ENCODE peak calls at places on chromosomes 11 and 22, in five cellular contexts. W is cardiac muscle cell; B is heart left ventricle; V is GM23338; J is CD8-positive, alpha-beta T cell. T is an unnamed sample.

GRCh38 chr11:87143663-87144062 is 105.9 kb downstream of the TMEM135 start:
- DNase-seq in W (no peak), B (no peak), V (no peak), J (no peak), T (no peak)

GRCh38 chr22:50498322-50498861 is 9.1 kb downstream of the LMF2 start:
- DNase-seq in W (peak; percentile 70), B (no peak), V (peak; percentile 91), J (peak; percentile 61), T (peak; percentile 74)

GRCh38 chr22:37534445-37534844 is 15.2 kb upstream of the CARD10 start:
- DNase-seq in W (no peak), B (no peak), V (no peak), J (no peak), T (no peak)

GRCh38 chr11:10561043-10561818 is 7.2 kb downstream of the LYVE1 start:
- DNase-seq in W (no peak), B (no peak), V (no peak), J (no peak), T (no peak)

GRCh38 chr22:21816472-21816786 is 51.0 kb downstream of the MAPK1 start:
- DNase-seq in W (no peak), B (no peak), V (no peak), J (no peak), T (no peak)

GRCh38 chr22:42932857-42933782 is 76.0 kb upstream of the ARFGAP3 start:
- DNase-seq in W (no peak), B (no peak), V (no peak), J (no peak), T (peak; percentile 79)

GRCh38 chr11:2860636-2861035 is 24.9 kb downstream of the CDKN1C start:
- DNase-seq in W (peak; percentile 43), B (no peak), V (no peak), J (no peak), T (peak; percentile 26)

GRCh38 chr11:122159173-122159701 is 43.2 kb upstream of the BLID start:
- DNase-seq in W (peak; percentile 85), B (no peak), V (peak; percentile 26), J (no peak), T (no peak)

GRCh38 chr22:26127126-26127525 is 42.1 kb upstream of the SEZ6L start:
- DNase-seq in W (no peak), B (no peak), V (no peak), J (no peak), T (no peak)

GRCh38 chr11:94655291-94655690 is 88.1 kb downstream of the PIWIL4 start:
- DNase-seq in W (no peak), B (no peak), V (no peak), J (no peak), T (no peak)

GRCh38 chr11:114847599-114847998 is 169.3 kb downstream of the NXPE2 start:
- DNase-seq in W (no peak), B (no peak), V (peak; percentile 27), J (no peak), T (no peak)

GRCh38 chr11:26931248-26931631 is 62.7 kb upstream of the FIBIN start:
- DNase-seq in W (no peak), B (peak; percentile 54), V (no peak), J (no peak), T (no peak)

GRCh38 chr11:123561046-123561781 is 93.2 kb downstream of the SCN3B start:
- DNase-seq in W (peak; percentile 56), B (no peak), V (peak; percentile 65), J (no peak), T (no peak)

GRCh38 chr22:37334859-37335818 is 52.8 kb downstream of the CYTH4 start:
- DNase-seq in W (peak; percentile 28), B (no peak), V (peak; percentile 79), J (no peak), T (no peak)

GRCh38 chr11:8382436-8383053 is 118.9 kb upstream of the LMO1 start:
- DNase-seq in W (peak; percentile 29), B (no peak), V (no peak), J (no peak), T (no peak)

GRCh38 chr11:98104249-98104648 is 916.5 kb upstream of the CNTN5 start:
- DNase-seq in W (no peak), B (no peak), V (no peak), J (no peak), T (no peak)

GRCh38 chr22:37196539-37197450 is 8.7 kb upstream of the C1QTNF6 start:
- DNase-seq in W (peak; percentile 94), B (peak; percentile 92), V (no peak), J (no peak), T (no peak)

GRCh38 chr11:71331631-71332030 is 79.3 kb upstream of the SHANK2 start:
- DNase-seq in W (no peak), B (no peak), V (no peak), J (no peak), T (no peak)

GRCh38 chr11:35274909-35275807 is 136.2 kb downstream of the CD44 start:
- DNase-seq in W (no peak), B (no peak), V (peak; percentile 20), J (no peak), T (no peak)

GRCh38 chr11:32072872-32073661 is 17.8 kb upstream of the RCN1 start:
- DNase-seq in W (no peak), B (no peak), V (peak; percentile 37), J (no peak), T (no peak)

GRCh38 chr11:32068134-32068533 is 22.7 kb upstream of the RCN1 start:
- DNase-seq in W (peak; percentile 74), B (no peak), V (no peak), J (no peak), T (no peak)

GRCh38 chr11:32069361-32070058 is 21.4 kb upstream of the RCN1 start:
- DNase-seq in W (no peak), B (no peak), V (no peak), J (no peak), T (peak; percentile 58)

GRCh38 chr11:32070707-32071106 is 20.2 kb upstream of the RCN1 start:
- DNase-seq in W (no peak), B (no peak), V (no peak), J (no peak), T (no peak)

GRCh38 chr11:32071811-32072210 is 19.1 kb upstream of the RCN1 start:
- DNase-seq in W (peak; percentile 74), B (no peak), V (peak; percentile 61), J (no peak), T (no peak)
- TF ChIP-seq CTCF in W (peak; percentile 66), B (no peak), V (peak; percentile 37), J (no peak), T (peak; percentile 18)

DNA sequence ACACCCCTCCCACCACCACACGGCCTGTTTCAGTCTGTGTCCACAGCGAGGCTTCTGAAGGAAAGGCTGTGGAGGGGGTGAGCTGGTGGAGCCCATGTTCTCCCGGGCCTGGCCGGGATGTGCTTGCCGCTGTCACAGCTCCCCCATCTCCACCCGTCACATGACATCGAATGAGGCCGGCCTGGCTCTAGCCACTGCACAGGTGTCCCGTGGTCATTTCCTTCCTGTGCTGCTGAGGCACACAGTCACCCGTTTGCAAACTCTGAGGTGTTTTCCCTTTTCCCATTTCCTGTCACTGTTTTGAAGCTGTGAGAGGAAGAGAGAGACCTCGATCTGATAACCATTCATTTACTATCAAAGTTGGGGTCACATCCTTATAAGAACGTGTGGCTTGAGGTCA is 55.7 kb upstream of the CLDN5 start:
- DNase-seq in W (peak; percentile 19), B (no peak), V (no peak), J (peak; percentile 3), T (peak; percentile 43)
- H3K4me3 ChIP-seq in W (no peak overlapping the region), B (no peak overlapping the region), V (no peak overlapping the region), J (peak overlapping the region; percentile 20), T (no peak overlapping the region)

GRCh38 chr11:64864135-64864472 is 14.3 kb downstream of the EHD1 start:
- DNase-seq in W (no peak), B (no peak), V (no peak), J (no peak), T (peak; percentile 27)

GRCh38 chr11:64865286-64866172 is 12.9 kb downstream of the EHD1 start:
- DNase-seq in W (peak; percentile 30), B (no peak), V (no peak), J (no peak), T (peak; percentile 91)

GRCh38 chr11:64863381-64864060 is 14.9 kb downstream of the EHD1 start:
- DNase-seq in W (peak; percentile 36), B (peak; percentile 71), V (no peak), J (no peak), T (no peak)

GRCh38 chr11:64866173-64866491 is 12.3 kb downstream of the EHD1 start:
- DNase-seq in W (no peak), B (no peak), V (no peak), J (no peak), T (peak; percentile 67)

GRCh38 chr11:64864473-64865285 is 13.7 kb downstream of the EHD1 start:
- DNase-seq in W (peak; percentile 88), B (peak; percentile 86), V (no peak), J (no peak), T (peak; percentile 90)
- TF ChIP-seq CTCF in W (no peak), B (no peak), V (no peak), J (no peak), T (no peak)

DNA sequence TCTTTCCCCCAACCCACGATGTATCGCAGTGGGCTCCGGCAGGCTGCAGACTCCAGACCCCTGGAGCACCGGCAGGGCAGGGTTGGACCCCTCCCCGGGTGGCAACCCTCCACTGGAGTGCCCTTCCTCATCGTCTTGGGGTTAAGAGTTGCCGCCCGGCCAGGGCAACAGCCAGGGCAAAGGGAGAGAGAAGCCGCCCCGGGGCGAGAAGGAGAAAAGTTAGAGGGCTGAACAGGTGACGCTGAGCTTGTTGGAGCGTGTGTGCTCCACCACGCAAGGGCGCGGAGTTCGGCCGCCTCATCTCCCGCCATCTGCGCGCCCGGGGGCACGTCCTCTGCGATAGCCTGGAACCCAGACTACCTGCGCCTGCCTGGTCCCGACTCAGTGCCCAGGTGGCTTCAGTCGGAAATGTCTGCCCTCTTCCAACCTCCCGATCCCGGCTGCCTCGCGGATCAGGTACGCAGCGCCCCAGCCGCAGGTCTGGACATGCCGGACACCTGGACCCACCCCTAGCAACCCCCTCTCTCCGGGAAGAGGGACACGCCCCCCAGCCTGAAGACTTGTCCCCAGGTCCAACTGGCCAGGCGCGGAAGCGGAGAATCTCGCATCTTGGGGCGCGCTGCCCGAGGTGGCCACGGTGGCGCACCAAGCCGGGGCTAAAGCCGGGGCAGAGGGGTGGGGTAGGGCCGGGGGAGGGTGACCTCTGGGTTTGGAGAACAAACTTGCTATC is 1.1 kb downstream of the DSCAML1 start:
- DNase-seq in W (no peak), B (no peak), V (peak; percentile 72), J (no peak), T (no peak)
- H3K4me3 ChIP-seq in W (peak overlapping the region; percentile 35), B (peak overlapping the region; percentile 50), V (peak overlapping the region; percentile 71), J (peak overlapping the region; percentile 39), T (no peak overlapping the region)

DNA sequence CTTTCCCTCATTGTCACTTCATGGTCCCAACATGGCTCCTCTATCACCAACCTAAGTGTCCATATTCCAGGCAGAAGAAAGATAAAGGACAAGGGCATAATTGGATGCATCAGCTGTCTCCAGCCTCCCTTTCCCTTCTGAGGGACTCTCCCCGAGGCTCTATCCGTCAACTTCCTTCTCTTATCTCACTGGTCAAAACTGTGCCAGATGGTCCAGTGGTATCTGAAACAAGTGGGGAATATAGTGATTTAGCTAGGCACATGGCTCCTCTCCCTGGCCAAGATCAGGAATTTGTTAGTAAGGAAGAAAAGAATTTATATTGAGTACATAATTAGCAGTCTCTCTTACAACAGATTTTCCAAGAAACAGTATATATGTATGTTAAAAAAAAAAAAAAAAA is 12.6 kb upstream of the SPON1 start:
- DNase-seq in W (peak; percentile 66), B (no peak), V (no peak), J (no peak), T (no peak)
- TF ChIP-seq CTCF in W (peak; percentile 21), B (no peak), V (peak; percentile 3), J (no peak), T (no peak)